ENCODE peak calls at places on chromosomes 7 and 10, in nine cellular contexts. O is ascending aorta, H is heart left ventricle, M is AG04450, Q is A549, R is WERI-Rb-1, E is stomach, L is fibroblast of lung, D is spleen. Z is an unnamed sample.

GRCh38 chr7:16694806-16695205 is 48.8 kb downstream of the BZW2 start:
- DNase-seq in O (no peak), H (no peak), M (no peak), Q (no peak), R (no peak), E (no peak), L (no peak), D (no peak), Z (no peak)

GRCh38 chr10:44312401-44312800 is 72.5 kb downstream of the CXCL12 start:
- DNase-seq in O (no peak), H (no peak), M (no peak), Q (no peak), R (no peak), E (no peak), L (no peak), D (no peak), Z (no peak)

GRCh38 chr7:98027342-98028033 is 37.5 kb upstream of the OCM2 start:
- DNase-seq in O (no peak), H (no peak), M (no peak), Q (no peak), R (no peak), E (no peak), L (no peak), D (no peak), Z (no peak)

GRCh38 chr10:126634915-126635314 is 35.6 kb downstream of the C10orf90 start:
- DNase-seq in O (no peak), H (no peak), M (no peak), Q (no peak), R (no peak), E (no peak), L (no peak), D (no peak), Z (no peak)

GRCh38 chr10:1400129-1400865 is 337.0 kb downstream of the ADARB2 start:
- DNase-seq in O (peak; percentile 24), H (no peak), M (no peak), Q (no peak), R (no peak), E (peak; percentile 9), L (no peak), D (no peak), Z (no peak)

GRCh38 chr10:311901-312665 is 176.8 kb downstream of the ZMYND11 start:
- DNase-seq in O (no peak), H (no peak), M (no peak), Q (no peak), R (no peak), E (no peak), L (no peak), D (peak; percentile 71), Z (no peak)

GRCh38 chr10:52071814-52072213 is 242.3 kb upstream of the DKK1 start:
- DNase-seq in O (no peak), H (peak; percentile 36), M (no peak), Q (no peak), R (no peak), E (no peak), L (no peak), D (no peak), Z (no peak)

GRCh38 chr10:119933179-119933578 is 40.6 kb downstream of the SEC23IP start:
- DNase-seq in O (no peak), H (no peak), M (no peak), Q (peak; percentile 11), R (peak; percentile 10), E (no peak), L (peak; percentile 15), D (no peak), Z (peak; percentile 17)

GRCh38 chr7:45048748-45049147 is 40.0 kb downstream of the NACAD start:
- DNase-seq in O (peak; percentile 16), H (no peak), M (no peak), Q (no peak), R (no peak), E (no peak), L (no peak), D (no peak), Z (no peak)

GRCh38 chr7:34787586-34787985 is 129.6 kb downstream of the NPSR1 start:
- DNase-seq in O (no peak), H (no peak), M (no peak), Q (no peak), R (no peak), E (no peak), L (no peak), D (no peak), Z (no peak)

GRCh38 chr10:22346087-22346661 is 878 bp downstream of the SPAG6 start:
- DNase-seq in O (no peak), H (no peak), M (no peak), Q (no peak), R (no peak), E (no peak), L (no peak), D (no peak), Z (no peak)

GRCh38 chr10:71974489-71975011 is 10.4 kb downstream of the CHST3 start:
- DNase-seq in O (peak; percentile 85), H (no peak), M (no peak), Q (peak; percentile 80), R (no peak), E (no peak), L (peak; percentile 53), D (peak; percentile 61), Z (peak; percentile 64)

GRCh38 chr10:125102216-125102615 is 58.1 kb downstream of the CTBP2 start:
- DNase-seq in O (peak; percentile 42), H (no peak), M (peak; percentile 33), Q (no peak), R (no peak), E (peak; percentile 32), L (peak; percentile 78), D (peak; percentile 74), Z (peak; percentile 61)

GRCh38 chr10:47165711-47166404 is 134.1 kb upstream of the GDF10 start:
- DNase-seq in O (peak; percentile 90), H (peak; percentile 71), M (peak; percentile 45), Q (no peak), R (no peak), E (no peak), L (peak; percentile 76), D (peak; percentile 87), Z (peak; percentile 98)

GRCh38 chr10:48770558-48771089 is 86.0 kb downstream of the WDFY4 start:
- DNase-seq in O (no peak), H (no peak), M (no peak), Q (no peak), R (no peak), E (no peak), L (no peak), D (no peak), Z (no peak)

GRCh38 chr10:11454958-11455566 is 156.4 kb downstream of the USP6NL start:
- DNase-seq in O (no peak), H (no peak), M (no peak), Q (no peak), R (no peak), E (no peak), L (no peak), D (no peak), Z (no peak)

GRCh38 chr7:36941359-36941758 is 217.1 kb upstream of the AOAH start:
- DNase-seq in O (no peak), H (no peak), M (no peak), Q (no peak), R (no peak), E (no peak), L (no peak), D (no peak), Z (no peak)

GRCh38 chr7:30304177-30304884 is 19.9 kb downstream of the ZNRF2 start:
- DNase-seq in O (no peak), H (no peak), M (no peak), Q (no peak), R (no peak), E (no peak), L (no peak), D (no peak), Z (no peak)

GRCh38 chr7:102468416-102469350 is 3.9 kb downstream of the LRWD1 start:
- DNase-seq in O (no peak), H (no peak), M (no peak), Q (no peak), R (peak; percentile 7), E (no peak), L (no peak), D (peak; percentile 76), Z (no peak)

GRCh38 chr7:73976761-73977625 is 51.0 kb upstream of the ELN start:
- DNase-seq in O (peak; percentile 59), H (peak; percentile 10), M (no peak), Q (no peak), R (no peak), E (no peak), L (no peak), D (peak; percentile 52), Z (no peak)

GRCh38 chr10:85548038-85548437 is 818.6 kb downstream of the GRID1 start:
- DNase-seq in O (no peak), H (no peak), M (no peak), Q (peak; percentile 43), R (peak; percentile 62), E (no peak), L (peak; percentile 2), D (no peak), Z (peak; percentile 2)

GRCh38 chr10:17781856-17782255 is 27.3 kb upstream of the MRC1 start:
- DNase-seq in O (no peak), H (no peak), M (no peak), Q (no peak), R (no peak), E (no peak), L (no peak), D (no peak), Z (no peak)
- TF ChIP-seq CTCF in O (no peak), H (peak; percentile 24), M (no peak), Q (no peak), R (peak; percentile 8), E (no peak), L (no peak), D (no peak), Z (no peak)

DNA sequence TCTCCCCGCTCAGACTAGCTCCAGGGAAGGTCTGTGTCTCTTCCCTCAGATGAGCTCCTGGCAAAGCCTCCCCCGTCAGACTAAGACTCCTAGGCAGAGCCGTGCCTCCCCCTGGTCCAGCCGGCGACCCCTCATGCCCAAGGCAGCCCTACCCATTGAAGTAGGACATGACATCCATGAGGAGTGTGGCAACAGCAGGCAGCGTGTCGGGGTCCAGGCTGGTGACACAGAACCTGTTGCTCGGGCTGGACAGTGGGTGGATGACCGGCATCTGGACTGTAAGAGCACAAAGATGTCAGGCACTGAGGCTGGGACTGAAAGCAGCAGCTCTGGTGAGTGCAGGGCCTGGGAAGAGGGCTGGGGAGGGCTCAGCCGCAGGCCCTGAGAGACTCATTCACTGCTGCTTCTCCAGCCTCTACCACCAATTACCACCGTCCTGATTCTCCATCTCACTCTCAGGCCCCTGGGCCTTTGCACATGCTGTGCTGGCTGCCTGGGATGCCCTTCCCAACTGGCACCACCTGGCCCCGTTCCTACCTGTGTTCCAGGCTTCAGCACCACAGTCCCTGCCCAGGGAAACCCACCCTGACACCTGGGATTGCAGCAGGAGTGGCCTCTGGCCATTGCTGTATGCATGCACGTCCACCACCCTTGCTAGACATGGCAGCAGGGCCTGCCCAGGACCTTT is 2.8 kb downstream of the PVRIG start:
- DNase-seq in O (no peak), H (no peak), M (no peak), Q (no peak), R (no peak), E (no peak), L (no peak), D (no peak), Z (no peak)
- H3K4me3 ChIP-seq in O (no peak overlapping the region), H (no peak overlapping the region), M (no peak overlapping the region), Q (no peak overlapping the region), R (no peak overlapping the region), E (no peak overlapping the region), L (no peak overlapping the region), D (peak overlapping the region; percentile 54), Z (no peak overlapping the region)

GRCh38 chr7:409344-410281 is 110.0 kb downstream of the PDGFA start:
- DNase-seq in O (no peak), H (peak; percentile 14), M (no peak), Q (no peak), R (no peak), E (no peak), L (no peak), D (peak; percentile 59), Z (no peak)
- TF ChIP-seq CTCF in O (no peak), H (no peak), M (no peak), Q (no peak), R (no peak), E (no peak), L (no peak), D (no peak), Z (no peak)

GRCh38 chr10:30345611-30346010 is 3.5 kb downstream of the MTPAP start:
- DNase-seq in O (no peak), H (no peak), M (no peak), Q (no peak), R (no peak), E (no peak), L (no peak), D (no peak), Z (no peak)
- H3K4me3 ChIP-seq in O (no peak overlapping the region), H (no peak overlapping the region), M (no peak overlapping the region), Q (no peak overlapping the region), R (no peak overlapping the region), E (no peak overlapping the region), L (no peak overlapping the region), D (no peak overlapping the region), Z (no peak overlapping the region)